ENCODE peak calls at places on chromosome 17, in five cellular contexts. One of them, this sample, is unnamed.

GRCh38 chr17:75814900-75815373 is 29.3 kb downstream of the UNC13D start:
- DNase-seq in lower leg skin: no peak
- DNase-seq in T-helper 2 cell: no peak
- DNase-seq in A172: peak
- DNase-seq in GM19239: no peak
- DNase-seq in this sample: no peak

GRCh38 chr17:41738077-41738800 is 3.8 kb upstream of the HAP1 start:
- DNase-seq in lower leg skin: peak
- DNase-seq in T-helper 2 cell: peak
- DNase-seq in A172: peak
- DNase-seq in GM19239: peak
- DNase-seq in this sample: peak

GRCh38 chr17:82893779-82894178 is 54.0 kb upstream of the ZNF750 start:
- DNase-seq in lower leg skin: no peak
- DNase-seq in T-helper 2 cell: peak
- DNase-seq in A172: no peak
- DNase-seq in GM19239: no peak
- DNase-seq in this sample: no peak

GRCh38 chr17:38720941-38721340 is 9.2 kb upstream of the CISD3 start:
- DNase-seq in lower leg skin: no peak
- DNase-seq in T-helper 2 cell: no peak
- DNase-seq in A172: no peak
- DNase-seq in GM19239: no peak
- DNase-seq in this sample: no peak

GRCh38 chr17:42514867-42515266 is 21.2 kb upstream of the NAGLU start:
- DNase-seq in lower leg skin: no peak
- DNase-seq in T-helper 2 cell: no peak
- DNase-seq in A172: no peak
- DNase-seq in GM19239: no peak
- DNase-seq in this sample: no peak

GRCh38 chr17:57966875-57967274 is 11.7 kb upstream of the CUEDC1 start:
- DNase-seq in lower leg skin: no peak
- DNase-seq in T-helper 2 cell: no peak
- DNase-seq in A172: no peak
- DNase-seq in GM19239: no peak
- DNase-seq in this sample: no peak

GRCh38 chr17:75748706-75749105 is 16.3 kb downstream of the GALK1 start:
- DNase-seq in lower leg skin: no peak
- DNase-seq in T-helper 2 cell: no peak
- DNase-seq in A172: no peak
- DNase-seq in GM19239: no peak
- DNase-seq in this sample: no peak

GRCh38 chr17:14730821-14731220 is 429.9 kb downstream of the HS3ST3B1 start:
- DNase-seq in lower leg skin: no peak
- DNase-seq in T-helper 2 cell: no peak
- DNase-seq in A172: no peak
- DNase-seq in GM19239: no peak
- DNase-seq in this sample: no peak

GRCh38 chr17:5115673-5116651 is at the start of gene USP6:
- DNase-seq in lower leg skin: no peak
- DNase-seq in T-helper 2 cell: no peak
- DNase-seq in A172: no peak
- DNase-seq in GM19239: no peak
- DNase-seq in this sample: no peak

This sample was measured in SW 1271.